ENCODE peak calls at places on chromosomes 5 and 9, in four cellular contexts. D, R, M and S are unnamed samples.

GRCh38 chr9:136903041-136903554 is 16.8 kb downstream of the TRAF2 start:
- DNase-seq in D (no peak), R (no peak), M (no peak), S (no peak)

GRCh38 chr5:8829322-8830029 is 716.4 kb downstream of the SEMA5A start:
- DNase-seq in D (no peak), R (no peak), M (peak; percentile 95), S (no peak)

GRCh38 chr5:73938280-73938937 is 312.4 kb downstream of the ARHGEF28 start:
- DNase-seq in D (no peak), R (no peak), M (peak; percentile 41), S (no peak)

GRCh38 chr5:180832638-180833068 is 28.4 kb downstream of the ZFP62 start:
- DNase-seq in D (no peak), R (no peak), M (no peak), S (no peak)

GRCh38 chr9:82234160-82234943 is 245.8 kb downstream of the SPATA31D1 start:
- DNase-seq in D (no peak), R (no peak), M (no peak), S (no peak)

GRCh38 chr5:173429489-173430150 is 101.4 kb upstream of the STC2 start:
- DNase-seq in D (no peak), R (no peak), M (no peak), S (no peak)

GRCh38 chr9:20513126-20513913 is 109.0 kb downstream of the MLLT3 start:
- DNase-seq in D (no peak), R (no peak), M (no peak), S (no peak)

GRCh38 chr9:131590907-131591844 is 45.9 kb downstream of the PRRT1B start:
- DNase-seq in D (peak; percentile 92), R (peak; percentile 67), M (peak; percentile 61), S (peak; percentile 95)

GRCh38 chr9:100911273-100911672 is 117.3 kb upstream of the PLPPR1 start:
- DNase-seq in D (no peak), R (peak; percentile 56), M (no peak), S (no peak)

GRCh38 chr5:174698156-174698555 is 26.2 kb upstream of the MSX2 start:
- DNase-seq in D (no peak), R (no peak), M (no peak), S (no peak)

GRCh38 chr5:64754066-64754465 is 14.4 kb downstream of the SREK1IP1 start:
- DNase-seq in D (no peak), R (no peak), M (no peak), S (no peak)